ENCODE peak calls at places on chromosomes 11 and 22, in eight cellular contexts. One of them, this sample, is unnamed.

GRCh38 chr11:58513747-58514367 is 6.0 kb upstream of the OR5B21 start:
- DNase-seq in PC-3: peak; percentile 92
- DNase-seq in OCI-LY7: peak; percentile 41
- DNase-seq in IMR-90: peak; percentile 76
- DNase-seq in neural progenitor cell: peak; percentile 75
- DNase-seq in mesenchymal stem cell: peak; percentile 65
- DNase-seq in hepatocyte: peak; percentile 73
- DNase-seq in fibroblast of lung: peak; percentile 74
- DNase-seq in this sample: peak; percentile 64

GRCh38 chr11:60954421-60954820 is 2.4 kb upstream of the SLC15A3 start:
- DNase-seq in IMR-90: no peak
- DNase-seq in mesenchymal stem cell: no peak
- DNase-seq in hepatocyte: no peak
- DNase-seq in neural progenitor cell: no peak
- DNase-seq in fibroblast of lung: no peak
- DNase-seq in OCI-LY7: no peak
- DNase-seq in PC-3: no peak
- DNase-seq in this sample: no peak

GRCh38 chr11:19279455-19279854 is 38.7 kb upstream of the E2F8 start:
- DNase-seq in neural progenitor cell: no peak
- DNase-seq in hepatocyte: no peak
- DNase-seq in IMR-90: no peak
- DNase-seq in OCI-LY7: peak; percentile 8
- DNase-seq in fibroblast of lung: no peak
- DNase-seq in PC-3: no peak
- DNase-seq in mesenchymal stem cell: no peak
- DNase-seq in this sample: no peak

GRCh38 chr22:41048791-41049717 is 43.3 kb upstream of the EP300 start:
- DNase-seq in hepatocyte: peak; percentile 83
- DNase-seq in OCI-LY7: no peak
- DNase-seq in IMR-90: peak; percentile 80
- DNase-seq in mesenchymal stem cell: peak; percentile 98
- DNase-seq in PC-3: no peak
- DNase-seq in neural progenitor cell: peak; percentile 74
- DNase-seq in fibroblast of lung: peak; percentile 80
- DNase-seq in this sample: peak; percentile 28

GRCh38 chr22:20155330-20156041 is 4.6 kb upstream of the CCDC188 start:
- DNase-seq in PC-3: no peak
- DNase-seq in neural progenitor cell: peak; percentile 31
- DNase-seq in hepatocyte: no peak
- DNase-seq in OCI-LY7: no peak
- DNase-seq in IMR-90: no peak
- DNase-seq in mesenchymal stem cell: no peak
- DNase-seq in fibroblast of lung: no peak
- DNase-seq in this sample: peak; percentile 49

GRCh38 chr11:37108436-37109204 is 510.6 kb upstream of the RAG2 start:
- DNase-seq in mesenchymal stem cell: no peak
- DNase-seq in hepatocyte: peak; percentile 6
- DNase-seq in fibroblast of lung: peak; percentile 2
- DNase-seq in OCI-LY7: no peak
- DNase-seq in IMR-90: no peak
- DNase-seq in PC-3: peak; percentile 9
- DNase-seq in neural progenitor cell: no peak
- DNase-seq in this sample: peak; percentile 23

GRCh38 chr11:72814831-72815618 is 814 bp downstream of the ATG16L2 start:
- DNase-seq in IMR-90: peak; percentile 54
- DNase-seq in neural progenitor cell: peak; percentile 88
- DNase-seq in mesenchymal stem cell: peak; percentile 89
- DNase-seq in OCI-LY7: peak; percentile 86
- DNase-seq in hepatocyte: peak; percentile 79
- DNase-seq in fibroblast of lung: peak; percentile 56
- DNase-seq in PC-3: peak; percentile 70
- DNase-seq in this sample: peak; percentile 60

GRCh38 chr11:44805596-44805995 is 78.8 kb downstream of the TSPAN18 start:
- DNase-seq in IMR-90: peak; percentile 25
- DNase-seq in PC-3: no peak
- DNase-seq in mesenchymal stem cell: peak; percentile 36
- DNase-seq in hepatocyte: no peak
- DNase-seq in neural progenitor cell: no peak
- DNase-seq in OCI-LY7: no peak
- DNase-seq in fibroblast of lung: no peak
- DNase-seq in this sample: no peak

GRCh38 chr11:804599-804964 is 449 bp downstream of the PIDD1 start:
- DNase-seq in fibroblast of lung: no peak
- DNase-seq in hepatocyte: no peak
- DNase-seq in OCI-LY7: no peak
- DNase-seq in mesenchymal stem cell: no peak
- DNase-seq in IMR-90: no peak
- DNase-seq in PC-3: no peak
- DNase-seq in neural progenitor cell: no peak
- DNase-seq in this sample: no peak

GRCh38 chr22:33717694-33718396 is 202.4 kb downstream of the LARGE1 start:
- DNase-seq in hepatocyte: no peak
- DNase-seq in neural progenitor cell: no peak
- DNase-seq in OCI-LY7: no peak
- DNase-seq in IMR-90: no peak
- DNase-seq in fibroblast of lung: no peak
- DNase-seq in PC-3: no peak
- DNase-seq in mesenchymal stem cell: no peak
- DNase-seq in this sample: no peak

GRCh38 chr11:97111559-97111958 is 721.7 kb downstream of the JRKL start:
- DNase-seq in mesenchymal stem cell: no peak
- DNase-seq in IMR-90: no peak
- DNase-seq in OCI-LY7: no peak
- DNase-seq in hepatocyte: no peak
- DNase-seq in PC-3: no peak
- DNase-seq in fibroblast of lung: no peak
- DNase-seq in neural progenitor cell: no peak
- DNase-seq in this sample: no peak

GRCh38 chr11:119062779-119063178 is 4.8 kb upstream of the VPS11 start:
- DNase-seq in OCI-LY7: no peak
- DNase-seq in mesenchymal stem cell: no peak
- DNase-seq in IMR-90: peak; percentile 69
- DNase-seq in hepatocyte: no peak
- DNase-seq in PC-3: peak; percentile 57
- DNase-seq in fibroblast of lung: peak; percentile 73
- DNase-seq in neural progenitor cell: no peak
- DNase-seq in this sample: peak; percentile 43

GRCh38 chr11:109264128-109264527 is 157.9 kb upstream of the C11orf87 start:
- DNase-seq in OCI-LY7: no peak
- DNase-seq in IMR-90: no peak
- DNase-seq in PC-3: no peak
- DNase-seq in neural progenitor cell: no peak
- DNase-seq in fibroblast of lung: no peak
- DNase-seq in hepatocyte: peak; percentile 5
- DNase-seq in mesenchymal stem cell: no peak
- DNase-seq in this sample: no peak

GRCh38 chr11:11263238-11264030 is 89.6 kb downstream of the CSNK2A3 start:
- DNase-seq in hepatocyte: no peak
- DNase-seq in mesenchymal stem cell: peak; percentile 32
- DNase-seq in PC-3: peak; percentile 15
- DNase-seq in neural progenitor cell: no peak
- DNase-seq in fibroblast of lung: no peak
- DNase-seq in OCI-LY7: no peak
- DNase-seq in IMR-90: peak; percentile 7
- DNase-seq in this sample: peak; percentile 25

GRCh38 chr11:118650366-118650765 is 29.1 kb downstream of the TREH start:
- DNase-seq in PC-3: no peak
- DNase-seq in hepatocyte: no peak
- DNase-seq in IMR-90: no peak
- DNase-seq in fibroblast of lung: no peak
- DNase-seq in mesenchymal stem cell: no peak
- DNase-seq in OCI-LY7: no peak
- DNase-seq in neural progenitor cell: no peak
- DNase-seq in this sample: no peak

GRCh38 chr22:31044262-31044861 is 36.8 kb upstream of the SMTN start:
- DNase-seq in fibroblast of lung: peak; percentile 47
- DNase-seq in OCI-LY7: no peak
- DNase-seq in hepatocyte: no peak
- DNase-seq in neural progenitor cell: no peak
- DNase-seq in IMR-90: peak; percentile 74
- DNase-seq in mesenchymal stem cell: no peak
- DNase-seq in PC-3: no peak
- DNase-seq in this sample: no peak

GRCh38 chr11:64100345-64100744 is 64.6 kb downstream of the FLRT1 start:
- DNase-seq in hepatocyte: no peak
- DNase-seq in PC-3: no peak
- DNase-seq in OCI-LY7: peak; percentile 84
- DNase-seq in neural progenitor cell: no peak
- DNase-seq in mesenchymal stem cell: no peak
- DNase-seq in IMR-90: no peak
- DNase-seq in fibroblast of lung: no peak
- DNase-seq in this sample: no peak

GRCh38 chr22:48606684-48607307 is 1220.9 kb downstream of the BRD1 start:
- DNase-seq in mesenchymal stem cell: no peak
- DNase-seq in hepatocyte: no peak
- DNase-seq in fibroblast of lung: no peak
- DNase-seq in PC-3: no peak
- DNase-seq in IMR-90: no peak
- DNase-seq in OCI-LY7: no peak
- DNase-seq in neural progenitor cell: no peak
- DNase-seq in this sample: no peak

GRCh38 chr22:37976547-37976946 is 7.8 kb downstream of the SOX10 start:
- DNase-seq in IMR-90: no peak
- DNase-seq in PC-3: no peak
- DNase-seq in OCI-LY7: no peak
- DNase-seq in fibroblast of lung: no peak
- DNase-seq in neural progenitor cell: no peak
- DNase-seq in hepatocyte: no peak
- DNase-seq in mesenchymal stem cell: no peak
- DNase-seq in this sample: no peak

DNA sequence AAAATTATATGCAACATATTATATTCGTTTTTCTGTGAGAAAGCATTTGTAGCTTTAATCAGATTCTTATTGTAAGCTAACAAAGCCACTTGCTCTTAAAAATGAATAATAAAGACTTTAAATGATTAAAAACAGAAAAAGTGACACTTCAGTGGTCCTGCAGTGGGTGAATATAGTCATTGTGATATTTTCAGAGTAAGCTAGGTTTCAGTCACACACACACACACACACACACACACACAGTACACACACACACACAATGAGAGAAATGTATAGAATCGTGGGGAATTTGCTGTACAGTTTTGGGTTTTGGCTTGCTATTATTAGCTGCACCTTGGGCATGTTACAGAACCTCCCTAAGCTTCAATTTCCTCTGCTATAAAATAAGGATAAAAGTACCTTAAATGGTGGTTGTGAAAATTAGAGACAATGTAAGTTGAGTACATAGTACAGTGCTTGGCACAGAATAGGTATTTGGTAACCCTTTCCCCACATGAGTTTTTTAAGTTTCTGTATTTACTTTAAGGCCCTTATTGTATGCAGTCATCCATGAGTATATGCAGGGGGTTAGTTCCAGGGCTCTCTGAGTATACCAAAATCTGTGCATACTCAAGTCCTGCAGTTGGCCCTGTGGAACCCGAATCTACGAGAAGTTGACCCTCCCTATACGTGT is 39.8 kb downstream of the CSTPP1 start:
- DNase-seq in PC-3: no peak
- DNase-seq in OCI-LY7: no peak
- DNase-seq in mesenchymal stem cell: no peak
- DNase-seq in hepatocyte: no peak
- DNase-seq in IMR-90: no peak
- DNase-seq in neural progenitor cell: no peak
- DNase-seq in fibroblast of lung: no peak
- DNase-seq in this sample: no peak
- H2AFZ ChIP-seq in PC-3: no peak overlapping the region
- H2AFZ ChIP-seq in OCI-LY7: no peak overlapping the region
- H2AFZ ChIP-seq in mesenchymal stem cell: no peak overlapping the region
- H2AFZ ChIP-seq in hepatocyte: no peak overlapping the region
- H2AFZ ChIP-seq in IMR-90: no peak overlapping the region
- H2AFZ ChIP-seq in neural progenitor cell: no peak overlapping the region
- H2AFZ ChIP-seq in fibroblast of lung: no peak overlapping the region
- H2AFZ ChIP-seq in this sample: no peak overlapping the region

GRCh38 chr11:134164490-134165370 is 59.0 kb downstream of the NCAPD3 start:
- DNase-seq in PC-3: no peak
- DNase-seq in IMR-90: no peak
- DNase-seq in fibroblast of lung: no peak
- DNase-seq in hepatocyte: no peak
- DNase-seq in OCI-LY7: no peak
- DNase-seq in mesenchymal stem cell: no peak
- DNase-seq in neural progenitor cell: peak; percentile 83
- DNase-seq in this sample: no peak
- H3K9me3 ChIP-seq in PC-3: no peaks in the 10 kb centered on the region
- H3K9me3 ChIP-seq in IMR-90: no peaks in the 10 kb centered on the region
- H3K9me3 ChIP-seq in fibroblast of lung: no peaks in the 10 kb centered on the region
- H3K9me3 ChIP-seq in hepatocyte: no peaks in the 10 kb centered on the region
- H3K9me3 ChIP-seq in OCI-LY7: no peaks in the 10 kb centered on the region
- H3K9me3 ChIP-seq in mesenchymal stem cell: no peaks in the 10 kb centered on the region
- H3K9me3 ChIP-seq in neural progenitor cell: peaks cover 58% of the 10 kb centered on the region
- H3K9me3 ChIP-seq in this sample: no peaks in the 10 kb centered on the region

GRCh38 chr11:41010361-41011050 is 448.9 kb downstream of the LRRC4C start:
- DNase-seq in hepatocyte: no peak
- DNase-seq in PC-3: no peak
- DNase-seq in mesenchymal stem cell: no peak
- DNase-seq in neural progenitor cell: no peak
- DNase-seq in OCI-LY7: no peak
- DNase-seq in fibroblast of lung: no peak
- DNase-seq in IMR-90: no peak
- DNase-seq in this sample: no peak
- H2AFZ ChIP-seq in hepatocyte: no peak overlapping the region
- H2AFZ ChIP-seq in PC-3: no peak overlapping the region
- H2AFZ ChIP-seq in mesenchymal stem cell: no peak overlapping the region
- H2AFZ ChIP-seq in neural progenitor cell: peak overlapping the region; percentile 4
- H2AFZ ChIP-seq in OCI-LY7: no peak overlapping the region
- H2AFZ ChIP-seq in fibroblast of lung: no peak overlapping the region
- H2AFZ ChIP-seq in IMR-90: no peak overlapping the region
- H2AFZ ChIP-seq in this sample: peak overlapping the region; percentile 17

GRCh38 chr22:47357086-47357485 is 594.6 kb downstream of the TBC1D22A start:
- DNase-seq in IMR-90: no peak
- DNase-seq in hepatocyte: no peak
- DNase-seq in fibroblast of lung: no peak
- DNase-seq in neural progenitor cell: no peak
- DNase-seq in OCI-LY7: no peak
- DNase-seq in mesenchymal stem cell: no peak
- DNase-seq in PC-3: no peak
- DNase-seq in this sample: no peak

GRCh38 chr22:47355776-47356432 is 593.5 kb downstream of the TBC1D22A start:
- DNase-seq in IMR-90: no peak
- DNase-seq in hepatocyte: no peak
- DNase-seq in PC-3: no peak
- DNase-seq in OCI-LY7: no peak
- DNase-seq in neural progenitor cell: no peak
- DNase-seq in mesenchymal stem cell: no peak
- DNase-seq in fibroblast of lung: no peak
- DNase-seq in this sample: no peak

GRCh38 chr22:47356433-47357011 is 594.1 kb downstream of the TBC1D22A start:
- DNase-seq in PC-3: no peak
- DNase-seq in mesenchymal stem cell: no peak
- DNase-seq in OCI-LY7: no peak
- DNase-seq in IMR-90: no peak
- DNase-seq in neural progenitor cell: no peak
- DNase-seq in fibroblast of lung: no peak
- DNase-seq in hepatocyte: no peak
- DNase-seq in this sample: no peak

GRCh38 chr22:47354668-47355387 is 592.4 kb downstream of the TBC1D22A start:
- DNase-seq in IMR-90: no peak
- DNase-seq in neural progenitor cell: no peak
- DNase-seq in mesenchymal stem cell: no peak
- DNase-seq in fibroblast of lung: no peak
- DNase-seq in OCI-LY7: no peak
- DNase-seq in PC-3: no peak
- DNase-seq in hepatocyte: no peak
- DNase-seq in this sample: no peak

GRCh38 chr22:47355388-47355725 is 592.9 kb downstream of the TBC1D22A start:
- DNase-seq in mesenchymal stem cell: no peak
- DNase-seq in OCI-LY7: no peak
- DNase-seq in hepatocyte: no peak
- DNase-seq in IMR-90: no peak
- DNase-seq in PC-3: no peak
- DNase-seq in fibroblast of lung: no peak
- DNase-seq in neural progenitor cell: no peak
- DNase-seq in this sample: no peak
- H3K9me3 ChIP-seq in mesenchymal stem cell: no peaks in the 10 kb centered on the region
- H3K9me3 ChIP-seq in OCI-LY7: no peaks in the 10 kb centered on the region
- H3K9me3 ChIP-seq in hepatocyte: no peaks in the 10 kb centered on the region
- H3K9me3 ChIP-seq in IMR-90: peaks cover 7% of the 10 kb centered on the region
- H3K9me3 ChIP-seq in PC-3: no peaks in the 10 kb centered on the region
- H3K9me3 ChIP-seq in fibroblast of lung: no peaks in the 10 kb centered on the region
- H3K9me3 ChIP-seq in neural progenitor cell: peaks cover 6% of the 10 kb centered on the region
- H3K9me3 ChIP-seq in this sample: peaks cover 28% of the 10 kb centered on the region

This sample was measured in mammary epithelial cell.